ENCODE peak calls at places on chromosomes 1 and 21, in seven cellular contexts. E, N, F, W, B, R and A are unnamed samples. For H3K27me3, the result is how much of the 10 kb centered on the place peaks cover.

GRCh38 chr1:3898994-3899775 is 887 bp downstream of the C1orf174 start:
- DNase-seq in W (no peak), R (no peak), N (no peak), B (no peak), F (no peak), E (peak), A (no peak)

GRCh38 chr1:53375440-53375839 is 47.6 kb upstream of the LRP8 start:
- DNase-seq in F (no peak), W (no peak), B (no peak), R (no peak), N (no peak), E (no peak), A (no peak)

GRCh38 chr1:156095906-156096508 is 13.7 kb upstream of the MEX3A start:
- DNase-seq in E (no peak), W (no peak), R (no peak), F (no peak), N (no peak), B (no peak), A (no peak)

GRCh38 chr1:185250063-185250462 is 67.0 kb downstream of the IVNS1ABP start:
- DNase-seq in B (no peak), F (no peak), R (no peak), N (no peak), E (no peak), W (no peak), A (no peak)

GRCh38 chr1:161710562-161710961 is 3.5 kb downstream of the FCRLA start:
- DNase-seq in R (no peak), N (no peak), W (no peak), F (no peak), B (no peak), E (no peak), A (no peak)

GRCh38 chr1:159921700-159922498 is 3.4 kb downstream of the TAGLN2 start:
- DNase-seq in F (peak), N (no peak), W (peak), R (peak), B (no peak), E (no peak), A (no peak)

GRCh38 chr1:212920895-212921294 is 29.4 kb upstream of the VASH2 start:
- DNase-seq in E (no peak), B (no peak), R (no peak), W (no peak), F (no peak), N (no peak), A (no peak)

GRCh38 chr1:31272369-31272768 is 24.2 kb downstream of the SNRNP40 start:
- DNase-seq in B (no peak), R (no peak), E (no peak), W (no peak), F (no peak), N (no peak), A (no peak)

GRCh38 chr1:213281610-213282316 is 230.7 kb downstream of the RPS6KC1 start:
- DNase-seq in E (no peak), F (no peak), N (no peak), W (no peak), R (no peak), B (no peak), A (no peak)

GRCh38 chr1:101044749-101045148 is 19.2 kb upstream of the DPH5 start:
- DNase-seq in R (no peak), F (no peak), W (no peak), B (no peak), E (no peak), N (no peak), A (no peak)

GRCh38 chr1:46802901-46803574 is 4.2 kb downstream of the CYP4B1 start:
- DNase-seq in E (no peak), B (no peak), R (no peak), N (no peak), W (no peak), F (no peak), A (no peak)

GRCh38 chr1:159652506-159652905 is 61.9 kb downstream of the CRP start:
- DNase-seq in B (no peak), F (no peak), W (no peak), E (no peak), N (no peak), R (no peak), A (no peak)

GRCh38 chr1:34828611-34829010 is 30.9 kb downstream of the SMIM12 start:
- DNase-seq in N (no peak), R (no peak), W (no peak), B (no peak), E (no peak), F (no peak), A (no peak)

GRCh38 chr1:27528701-27529637 is 39.0 kb upstream of the WASF2 start:
- DNase-seq in B (peak), R (no peak), F (peak), E (no peak), W (peak), N (peak), A (peak)

GRCh38 chr21:29940993-29941392 is 1.2 kb upstream of the GRIK1 start:
- DNase-seq in E (no peak), N (no peak), R (no peak), W (no peak), B (no peak), F (no peak), A (no peak)
- H3K27me3 ChIP-seq in E (under half), N (under half), R (under half), W (under half), B (under half), F (half or more), A (half or more)

DNA sequence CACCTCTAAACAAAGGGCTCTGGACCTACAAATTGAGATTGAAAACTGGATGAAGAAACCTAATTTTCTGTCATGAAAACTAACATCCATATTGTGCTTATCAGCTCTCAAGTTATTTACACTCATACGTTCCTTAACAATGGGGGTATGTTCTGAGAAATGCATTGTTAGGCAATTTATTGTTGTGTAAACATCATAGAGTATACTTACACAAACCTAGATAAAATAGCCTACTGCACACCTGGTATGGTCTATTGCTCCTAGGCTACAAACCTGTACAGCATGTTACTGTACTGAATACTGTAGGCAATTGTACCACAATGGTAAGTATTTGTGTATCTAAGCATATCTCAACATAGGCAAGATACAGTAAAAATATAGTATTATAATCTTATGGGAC is 191.4 kb downstream of the TM2D1 start:
- DNase-seq in W (no peak), F (no peak), R (no peak), B (no peak), N (no peak), E (no peak), A (no peak)
- H3K4me3 ChIP-seq in W (no peak), F (no peak), R (no peak), B (no peak), N (no peak), E (no peak), A (no peak)

DNA sequence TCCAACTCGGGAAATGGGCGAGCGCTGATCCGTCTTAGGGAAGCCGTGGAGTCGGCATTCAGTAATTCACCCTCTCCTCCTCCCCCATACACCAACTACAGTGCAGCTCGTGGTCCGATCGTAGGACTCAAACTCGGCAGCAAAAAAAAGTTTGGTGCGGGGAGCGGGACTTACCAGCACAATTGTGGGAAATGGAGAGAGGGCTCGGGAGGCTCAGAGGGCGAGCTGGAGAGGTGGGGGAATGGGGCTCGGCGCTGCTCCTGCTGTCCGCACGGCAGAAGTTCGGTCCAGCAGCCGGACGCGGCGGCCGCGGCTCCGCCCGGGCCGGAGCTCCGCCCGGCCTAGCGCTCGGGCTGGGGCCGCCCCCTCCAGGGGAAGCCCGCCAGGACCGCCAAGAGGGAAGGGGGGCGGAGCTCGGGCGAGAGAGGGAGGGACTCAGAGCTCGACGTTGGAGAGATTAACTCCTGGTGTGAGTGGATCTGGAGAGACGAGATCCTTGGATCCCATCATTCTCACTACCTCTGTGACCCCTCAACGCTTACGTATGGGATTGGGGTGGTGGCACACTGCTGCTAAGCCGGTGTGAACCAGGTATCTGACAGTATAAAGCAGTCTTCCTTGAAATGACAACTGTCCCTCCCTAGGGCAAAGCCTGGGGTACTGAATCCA is 744 bp upstream of the PIAS3 start:
- DNase-seq in N (peak), R (peak), E (peak), W (peak), B (peak), F (peak), A (peak)
- TF ChIP-seq CTCF in N (no peak), R (no peak), E (no peak), W (peak), B (no peak), F (no peak), A (peak)

GRCh38 chr1:181318858-181319235 is 164.5 kb upstream of the CACNA1E start:
- DNase-seq in W (no peak), R (peak), E (no peak), B (no peak), F (no peak), N (no peak), A (no peak)

GRCh38 chr1:181318022-181318857 is 165.1 kb upstream of the CACNA1E start:
- DNase-seq in W (no peak), E (peak), B (no peak), N (no peak), R (no peak), F (no peak), A (no peak)

GRCh38 chr1:181317261-181317924 is 165.9 kb upstream of the CACNA1E start:
- DNase-seq in R (no peak), E (no peak), F (no peak), W (no peak), B (no peak), N (no peak), A (no peak)

GRCh38 chr1:181314010-181314409 is 169.3 kb upstream of the CACNA1E start:
- DNase-seq in R (no peak), W (no peak), B (no peak), E (no peak), N (no peak), F (no peak), A (no peak)

DNA sequence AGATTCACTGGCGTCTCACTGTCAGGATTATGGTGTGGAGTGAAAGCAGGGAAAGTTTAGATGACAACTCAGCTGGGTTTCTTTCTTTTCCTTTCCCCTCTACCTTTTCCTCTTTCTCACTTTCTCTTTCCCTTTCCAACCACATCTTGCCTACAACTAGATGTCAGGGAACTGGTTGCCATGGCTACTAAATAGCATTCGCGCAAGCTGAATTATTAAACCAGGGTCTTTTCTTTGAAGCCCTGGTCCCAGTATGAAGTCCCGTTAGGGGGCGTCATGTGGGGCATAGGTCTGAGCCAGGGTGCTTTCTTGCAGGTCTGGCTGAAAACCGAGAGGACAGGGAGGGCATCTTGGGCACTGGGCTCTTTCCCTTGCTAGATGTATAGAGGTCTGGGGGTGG is 168.4 kb upstream of the CACNA1E start:
- DNase-seq in W (no peak), R (no peak), B (no peak), N (no peak), F (no peak), E (no peak), A (no peak)
- H3K27me3 ChIP-seq in W (under half), R (under half), B (under half), N (half or more), F (half or more), E (half or more), A (half or more)

DNA sequence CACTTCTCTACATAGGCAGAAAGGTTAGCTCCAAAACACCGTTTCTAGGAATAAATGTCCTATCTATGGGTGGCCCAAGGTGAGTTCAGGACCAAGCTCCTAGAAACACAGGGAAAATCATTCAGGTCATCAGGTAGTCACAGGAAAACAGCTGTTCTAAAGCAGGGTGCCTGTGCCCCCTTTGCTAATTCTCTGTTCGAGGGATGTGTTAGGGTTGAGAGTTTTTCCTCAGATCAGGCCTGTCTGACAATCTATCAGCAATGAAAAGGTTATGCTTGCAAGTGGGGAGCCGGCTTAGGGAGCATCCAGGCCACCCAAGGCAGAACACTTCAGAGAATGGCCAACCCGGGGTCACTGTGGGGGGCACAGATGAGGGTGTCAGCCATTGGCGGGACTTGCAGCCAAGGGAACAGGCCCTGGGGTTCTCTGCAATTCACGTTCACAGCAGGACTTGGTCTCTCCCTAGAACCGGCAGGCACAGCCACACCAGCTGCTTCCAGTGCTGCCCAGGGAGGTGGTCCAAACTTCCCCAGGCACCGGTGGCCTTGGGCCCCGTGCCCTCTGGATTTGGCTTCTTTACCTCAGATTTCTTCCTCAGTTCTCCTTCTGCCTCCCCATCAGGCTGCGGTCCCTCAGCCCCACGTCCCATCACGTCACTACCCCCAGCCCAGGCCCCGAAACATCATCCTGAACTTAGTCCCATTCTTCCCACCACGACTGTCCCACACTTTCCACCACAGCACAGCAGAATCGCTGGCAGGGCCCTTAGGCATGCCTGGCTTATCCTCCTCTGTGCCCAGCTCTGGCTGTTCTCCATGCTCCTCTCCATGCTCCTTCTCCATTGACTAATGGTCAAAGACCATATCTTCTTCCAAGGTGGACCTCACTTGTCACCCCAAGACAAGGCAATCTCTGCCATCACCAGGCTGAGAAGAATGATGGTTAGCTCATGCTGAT is 11.0 kb downstream of the CD2 start:
- DNase-seq in B (no peak), E (no peak), N (no peak), R (no peak), F (no peak), W (no peak), A (no peak)
- H3K4me3 ChIP-seq in B (no peak), E (no peak), N (no peak), R (peak), F (no peak), W (no peak), A (no peak)

DNA sequence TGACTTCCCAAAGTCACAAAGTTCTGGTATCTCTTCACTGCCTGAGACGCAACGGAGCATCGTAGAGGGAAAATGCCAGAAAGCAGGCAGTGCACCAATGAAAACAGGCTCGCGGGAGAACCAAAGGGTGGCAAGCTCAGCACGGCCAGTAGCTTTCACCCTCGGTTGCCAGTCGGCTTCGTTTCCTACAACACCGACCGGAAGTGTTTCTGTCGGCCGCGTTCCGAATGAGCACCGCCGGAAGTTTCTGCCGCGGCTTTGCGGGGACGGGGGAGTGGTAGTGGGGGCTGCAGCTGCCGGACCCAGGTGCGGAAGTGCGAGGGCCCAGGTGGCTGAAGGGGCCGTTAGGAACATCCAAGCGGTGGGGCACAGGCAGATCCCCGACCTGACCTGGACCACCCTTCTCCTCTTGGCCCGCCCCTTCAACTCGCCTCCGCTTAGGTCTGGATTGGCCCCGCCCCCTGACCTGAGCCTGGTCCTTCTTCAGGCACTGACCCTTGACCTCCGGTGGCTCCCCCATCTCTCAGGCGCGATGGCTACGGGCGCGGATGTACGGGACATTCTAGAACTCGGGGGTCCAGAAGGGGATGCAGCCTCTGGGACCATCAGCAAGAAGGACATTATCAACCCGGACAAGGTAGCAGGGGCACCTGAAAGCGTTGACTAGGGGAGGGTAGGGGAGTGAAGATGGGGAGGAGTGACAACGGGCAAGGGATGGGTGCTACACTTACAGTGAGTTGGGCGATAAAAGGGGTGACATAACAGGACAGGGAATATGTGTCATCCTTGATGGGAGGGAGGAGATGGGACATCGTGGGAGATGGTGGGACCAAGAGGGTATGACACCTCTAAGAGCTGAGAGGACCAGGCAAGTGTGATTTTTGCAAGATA is at the start of gene DMAP1:
- DNase-seq in F (peak), W (peak), N (peak), B (peak), R (peak), E (peak), A (peak)
- TF ChIP-seq CTCF in F (no peak), W (no peak), N (no peak), B (no peak), R (no peak), E (no peak), A (no peak)

GRCh38 chr1:61083014-61083798 is 845 bp downstream of the NFIA start:
- DNase-seq in R (peak), N (no peak), B (peak), W (peak), F (peak), E (no peak), A (peak)
- H3K27me3 ChIP-seq in R (under half), N (under half), B (under half), W (under half), F (under half), E (under half), A (under half)

GRCh38 chr1:194929376-194929775 is 1678.9 kb downstream of the KCNT2 start:
- DNase-seq in F (no peak), E (no peak), R (no peak), N (no peak), W (no peak), B (no peak), A (no peak)
- H3K4me3 ChIP-seq in F (no peak), E (no peak), R (no peak), N (no peak), W (no peak), B (no peak), A (no peak)